ENCODE peak calls at places on chromosomes 4 and X, in four cellular contexts. F is WTC11, M is A549, Q is HepG2. G is an unnamed sample.

GRCh38 chrX:119095936-119096335 is 23.1 kb downstream of the CT47C1 start:
- DNase-seq in Q (no peak), M (no peak), F (no peak), G (no peak)

GRCh38 chr4:45199736-45200135 is 473.4 kb upstream of the GNPDA2 start:
- DNase-seq in F (no peak), Q (no peak), M (no peak), G (no peak)

GRCh38 chr4:38145033-38145673 is 185.0 kb downstream of the PTTG2 start:
- DNase-seq in Q (no peak), M (no peak), F (no peak), G (no peak)

GRCh38 chr4:99722006-99722405 is 64.4 kb upstream of the C4orf54 start:
- DNase-seq in F (no peak), Q (no peak), M (no peak), G (no peak)

GRCh38 chrX:10507181-10507580 is 113.2 kb downstream of the MID1 start:
- DNase-seq in Q (no peak), F (no peak), M (no peak), G (no peak)

GRCh38 chr4:22030321-22030720 is 81.7 kb upstream of the KCNIP4 start:
- DNase-seq in Q (no peak), F (no peak), M (no peak), G (no peak)

GRCh38 chrX:12721042-12721441 is 70.2 kb upstream of the PRPS2 start:
- DNase-seq in F (peak; percentile 40), Q (no peak), M (peak; percentile 2), G (no peak)

GRCh38 chr4:6573986-6574746 is 823 bp upstream of the MAN2B2 start:
- DNase-seq in F (no peak), Q (no peak), M (no peak), G (peak; percentile 45)

GRCh38 chr4:94758700-94759399 is 1.1 kb downstream of the BMPR1B start:
- DNase-seq in Q (no peak), F (peak; percentile 33), M (peak; percentile 55), G (no peak)

GRCh38 chr4:145535202-145535601 is 53.5 kb downstream of the SMAD1 start:
- DNase-seq in M (no peak), Q (peak; percentile 9), F (no peak), G (no peak)

GRCh38 chr4:140839396-140839795 is 83.2 kb upstream of the TBC1D9 start:
- DNase-seq in M (no peak), Q (no peak), F (no peak), G (no peak)

GRCh38 chrX:71107762-71108360 is 1.3 kb upstream of the CXorf65 start:
- DNase-seq in Q (no peak), M (no peak), F (no peak), G (peak; percentile 51)

GRCh38 chrX:40864972-40865371 is 129.6 kb upstream of the MED14 start:
- DNase-seq in Q (no peak), F (no peak), M (no peak), G (no peak)

GRCh38 chr4:77818077-77818666 is 996 bp downstream of the CNOT6L start:
- DNase-seq in Q (peak; percentile 85), F (peak; percentile 53), M (peak; percentile 83), G (peak; percentile 78)
- TF ChIP-seq HMGXB4 in Q (no peak), F (no peak), M (no peak), G (no peak)

DNA sequence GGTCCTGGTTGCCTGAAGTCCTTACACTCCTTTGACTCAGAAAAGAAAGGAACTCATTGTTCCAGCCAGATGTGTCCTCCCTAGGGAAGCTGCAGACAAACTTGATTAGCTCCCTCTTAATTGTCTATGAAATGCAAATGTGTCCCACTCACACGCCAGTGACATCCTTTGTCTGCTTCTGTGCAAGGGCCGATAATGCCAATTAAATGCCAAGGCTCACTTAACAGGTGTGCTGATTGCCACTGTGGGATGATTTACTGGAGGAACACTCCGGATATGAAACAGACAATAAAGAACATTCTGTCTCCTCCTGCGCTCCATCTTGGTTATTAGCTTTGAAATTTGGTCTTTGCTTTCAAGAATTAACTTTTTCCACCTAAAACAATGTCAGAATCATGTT is 332.9 kb upstream of the CPEB2 start:
- DNase-seq in Q (no peak), F (no peak), M (no peak), G (no peak)
- TF ChIP-seq HMGXB4 in Q (no peak), F (no peak), M (no peak), G (no peak)

GRCh38 chr4:1794809-1795303 is 1.8 kb downstream of the FGFR3 start:
- DNase-seq in F (peak; percentile 42), M (no peak), Q (no peak), G (peak; percentile 21)
- TF ChIP-seq HMGXB4 in F (no peak), M (no peak), Q (no peak), G (no peak)

DNA sequence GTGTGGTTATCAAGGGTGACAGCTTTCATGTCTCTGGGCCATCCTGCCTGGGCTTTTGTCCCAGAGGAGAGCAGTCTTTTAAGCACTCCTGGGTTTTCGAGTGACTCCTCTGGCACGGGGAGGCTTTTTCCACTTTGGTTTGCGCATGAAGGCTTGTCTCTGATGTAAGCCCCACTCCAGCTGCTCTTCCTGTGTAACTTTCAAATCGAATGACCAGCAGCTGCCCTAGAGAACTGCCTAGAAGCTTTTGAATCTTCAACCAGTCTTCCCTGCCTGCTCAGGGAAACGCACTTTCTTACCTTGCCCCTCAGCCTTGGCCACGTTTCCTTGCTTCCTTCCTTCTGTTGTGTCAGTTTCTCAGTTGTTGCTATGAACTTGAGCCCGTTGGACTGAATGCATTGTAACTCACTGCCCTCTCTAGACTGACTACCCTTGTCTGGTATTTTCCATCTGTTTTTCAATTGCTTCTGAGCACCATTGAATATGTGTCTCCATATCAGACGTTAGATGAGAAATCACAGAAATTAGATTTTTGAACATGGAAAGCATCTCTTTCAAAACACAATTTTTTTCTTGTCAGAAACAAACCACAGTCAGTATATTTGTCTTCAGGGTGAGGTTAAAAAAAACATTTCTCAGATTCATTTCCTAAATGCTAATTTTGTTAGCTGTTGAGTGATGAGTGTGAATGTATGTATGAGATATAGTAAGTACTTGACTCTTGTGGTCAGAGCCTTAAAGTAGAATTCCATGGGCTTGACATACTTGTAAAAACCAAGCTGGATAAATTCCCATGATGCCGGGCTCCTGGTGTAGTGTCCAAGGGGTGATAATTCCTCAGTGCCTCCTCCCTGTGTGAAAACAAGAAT is 45.4 kb downstream of the SLC9A6 start:
- DNase-seq in M (no peak), F (no peak), Q (no peak), G (no peak)
- TF ChIP-seq HMGXB4 in M (no peak), F (no peak), Q (no peak), G (no peak)

GRCh38 chr4:155099231-155099630 is 109.2 kb upstream of the NPY2R start:
- DNase-seq in F (peak; percentile 11), M (no peak), Q (no peak), G (no peak)
- TF ChIP-seq HMGXB4 in F (no peak), M (no peak), Q (no peak), G (no peak)

GRCh38 chrX:56802921-56803848 is 74.1 kb downstream of the NBDY start:
- DNase-seq in F (peak; percentile 74), M (no peak), Q (peak; percentile 39), G (peak; percentile 63)
- TF ChIP-seq HMGXB4 in F (no peak), M (no peak), Q (no peak), G (no peak)

GRCh38 chrX:66163447-66163846 is 600 bp upstream of the HEPH start:
- DNase-seq in F (no peak), Q (no peak), M (no peak), G (no peak)

GRCh38 chrX:66164470-66164869 is 423 bp downstream of the HEPH start:
- DNase-seq in F (no peak), M (no peak), Q (no peak), G (no peak)

GRCh38 chrX:66164931-66165330 is 884 bp downstream of the HEPH start:
- DNase-seq in Q (no peak), F (no peak), M (no peak), G (no peak)

GRCh38 chrX:66163849-66164401 is at the start of gene HEPH:
- DNase-seq in F (peak; percentile 12), M (no peak), Q (no peak), G (peak; percentile 79)

GRCh38 chrX:66166671-66167070 is 2.6 kb downstream of the HEPH start:
- DNase-seq in M (no peak), Q (no peak), F (no peak), G (no peak)
- TF ChIP-seq HMGXB4 in M (no peak), Q (no peak), F (no peak), G (no peak)

GRCh38 chrX:103531002-103531401 is 11.7 kb upstream of the RAB40A start:
- DNase-seq in F (no peak), Q (no peak), M (no peak), G (no peak)

GRCh38 chrX:103535206-103535605 is 15.9 kb upstream of the RAB40A start:
- DNase-seq in M (no peak), Q (no peak), F (no peak), G (no peak)

GRCh38 chrX:103536071-103536470 is 16.8 kb upstream of the RAB40A start:
- DNase-seq in M (no peak), Q (no peak), F (no peak), G (no peak)

GRCh38 chrX:103530540-103530939 is 11.3 kb upstream of the RAB40A start:
- DNase-seq in Q (no peak), M (no peak), F (no peak), G (no peak)

GRCh38 chrX:103533428-103534216 is 14.3 kb upstream of the RAB40A start:
- DNase-seq in M (peak; percentile 66), F (peak; percentile 77), Q (peak; percentile 43), G (peak; percentile 38)
- TF ChIP-seq HMGXB4 in M (no peak), F (no peak), Q (peak; percentile 35), G (no peak)

G was measured in K562.